ENCODE peak calls at places on chromosomes 3 and 15, in ten cellular contexts. L is IMR-90, S is body of pancreas, X is heart left ventricle, Y is colonic mucosa, D is cardiac muscle cell, B is left lung, Z is right atrium auricular region, O is H9, Q is PC-3. K is an unnamed sample. For H3K4me1, the result is how much of the 10 kb centered on the place peaks cover.

GRCh38 chr3:129929383-129929782 is 35.9 kb upstream of the TMCC1 start:
- DNase-seq in L (no peak), S (no peak), X (no peak), Y (no peak), D (no peak), B (no peak), Z (no peak), O (no peak), Q (no peak), K (no peak)

GRCh38 chr3:25744477-25744876 is 38.8 kb downstream of the NGLY1 start:
- DNase-seq in L (no peak), S (no peak), X (no peak), Y (no peak), D (no peak), B (no peak), Z (no peak), O (no peak), Q (no peak), K (no peak)

GRCh38 chr15:92623435-92623834 is 32.1 kb downstream of the FAM174B start:
- DNase-seq in L (no peak), S (peak), X (no peak), Y (no peak), D (no peak), B (no peak), Z (no peak), O (no peak), Q (no peak), K (no peak)

GRCh38 chr15:58038426-58039106 is 26.9 kb downstream of the ALDH1A2 start:
- DNase-seq in L (no peak), S (no peak), X (no peak), Y (peak), D (peak), B (no peak), Z (no peak), O (no peak), Q (peak), K (no peak)

GRCh38 chr3:137768361-137769320 is 4.5 kb downstream of the SOX14 start:
- DNase-seq in L (no peak), S (no peak), X (peak), Y (no peak), D (no peak), B (no peak), Z (no peak), O (peak), Q (no peak), K (no peak)

GRCh38 chr3:129310111-129310601 is 31.5 kb downstream of the HMCES start:
- DNase-seq in L (no peak), S (no peak), X (no peak), Y (no peak), D (no peak), B (no peak), Z (no peak), O (peak), Q (peak), K (no peak)

GRCh38 chr15:92343869-92344643 is 49.6 kb upstream of the ST8SIA2 start:
- DNase-seq in L (no peak), S (no peak), X (peak), Y (no peak), D (no peak), B (no peak), Z (no peak), O (peak), Q (no peak), K (no peak)

GRCh38 chr3:124565013-124565412 is 165.2 kb upstream of the UMPS start:
- DNase-seq in L (peak), S (peak), X (peak), Y (peak), D (peak), B (peak), Z (peak), O (peak), Q (peak), K (no peak)

GRCh38 chr15:67521770-67522568 is 1.0 kb downstream of the C15orf61 start:
- DNase-seq in L (peak), S (no peak), X (no peak), Y (no peak), D (peak), B (no peak), Z (no peak), O (no peak), Q (peak), K (no peak)

GRCh38 chr3:6878731-6879130 is 17.8 kb downstream of the GRM7 start:
- DNase-seq in L (no peak), S (no peak), X (no peak), Y (no peak), D (no peak), B (no peak), Z (no peak), O (no peak), Q (no peak), K (no peak)

GRCh38 chr3:38645076-38645475 is 4.4 kb downstream of the SCN5A start:
- DNase-seq in L (no peak), S (no peak), X (no peak), Y (no peak), D (no peak), B (no peak), Z (peak), O (no peak), Q (no peak), K (peak)

GRCh38 chr3:49112262-49112661 is 7.7 kb upstream of the QARS1 start:
- DNase-seq in L (no peak), S (no peak), X (no peak), Y (no peak), D (no peak), B (no peak), Z (no peak), O (no peak), Q (no peak), K (no peak)

DNA sequence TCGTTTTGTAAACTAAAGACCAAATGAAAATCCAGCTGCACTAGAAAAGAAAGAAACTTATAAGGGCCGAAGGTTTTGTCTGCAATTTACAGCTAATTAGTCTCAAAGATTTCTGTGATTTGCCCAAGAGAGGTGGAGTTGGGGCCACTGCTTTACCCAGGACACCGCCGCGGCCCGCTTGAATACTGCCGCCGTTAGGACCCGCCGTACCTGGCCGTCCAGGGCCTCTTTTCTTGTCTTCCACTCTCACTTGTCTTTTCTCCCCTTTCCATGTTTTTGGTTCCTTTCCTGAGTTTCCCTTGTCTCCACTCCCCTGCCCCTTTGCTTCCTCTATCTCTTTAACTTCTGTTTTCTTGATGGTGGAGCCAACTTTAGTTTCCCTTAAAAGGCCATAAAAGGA is 15.7 kb upstream of the CCNL1 start:
- DNase-seq in L (no peak), S (peak), X (no peak), Y (peak), D (no peak), B (no peak), Z (no peak), O (no peak), Q (no peak), K (no peak)
- H3K4me1 ChIP-seq in L (under half), S (under half), X (under half), Y (under half), D (under half), B (under half), Z (under half), O (under half), Q (under half), K (under half)

DNA sequence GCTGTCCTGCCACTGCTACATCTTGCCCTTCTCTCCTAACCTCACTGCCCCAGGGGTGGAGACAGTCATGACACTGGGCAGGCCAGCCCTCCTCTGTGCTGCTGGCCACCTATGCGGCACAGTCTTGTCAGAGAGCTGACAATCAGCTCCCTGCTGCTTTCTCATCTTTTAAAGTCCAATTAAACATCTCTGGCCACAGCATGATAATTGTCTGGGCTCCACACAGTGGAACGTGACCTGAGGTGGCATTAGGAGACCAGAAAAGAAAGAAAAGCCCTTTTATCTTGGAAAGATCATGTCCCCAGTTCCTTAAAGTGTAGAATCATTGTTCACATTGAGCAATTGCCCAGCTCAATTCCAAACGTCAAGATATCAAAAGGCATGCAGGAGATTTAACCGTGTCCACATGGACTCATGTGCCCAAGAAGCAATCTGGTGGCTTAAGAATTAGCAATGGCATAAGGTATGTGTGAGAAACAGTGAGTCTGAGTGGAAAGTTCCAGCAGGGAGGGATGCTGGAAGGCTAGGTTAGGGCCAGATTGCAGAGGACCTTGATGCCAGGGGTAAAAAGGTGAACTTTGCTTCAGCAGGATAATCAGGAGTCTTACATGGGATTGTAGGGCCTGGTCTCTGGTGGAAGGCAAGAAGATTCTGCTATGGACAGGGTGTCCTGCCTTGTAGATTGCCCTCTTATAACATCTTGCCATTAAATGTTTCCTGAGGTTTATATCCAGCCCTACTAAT is 15.3 kb upstream of the CACNA1D start:
- DNase-seq in L (no peak), S (no peak), X (no peak), Y (peak), D (no peak), B (no peak), Z (no peak), O (no peak), Q (no peak), K (no peak)
- H3K27ac ChIP-seq in L (no peak), S (peak), X (no peak), Y (peak), D (no peak), B (no peak), Z (no peak), O (no peak), Q (no peak), K (no peak)

DNA sequence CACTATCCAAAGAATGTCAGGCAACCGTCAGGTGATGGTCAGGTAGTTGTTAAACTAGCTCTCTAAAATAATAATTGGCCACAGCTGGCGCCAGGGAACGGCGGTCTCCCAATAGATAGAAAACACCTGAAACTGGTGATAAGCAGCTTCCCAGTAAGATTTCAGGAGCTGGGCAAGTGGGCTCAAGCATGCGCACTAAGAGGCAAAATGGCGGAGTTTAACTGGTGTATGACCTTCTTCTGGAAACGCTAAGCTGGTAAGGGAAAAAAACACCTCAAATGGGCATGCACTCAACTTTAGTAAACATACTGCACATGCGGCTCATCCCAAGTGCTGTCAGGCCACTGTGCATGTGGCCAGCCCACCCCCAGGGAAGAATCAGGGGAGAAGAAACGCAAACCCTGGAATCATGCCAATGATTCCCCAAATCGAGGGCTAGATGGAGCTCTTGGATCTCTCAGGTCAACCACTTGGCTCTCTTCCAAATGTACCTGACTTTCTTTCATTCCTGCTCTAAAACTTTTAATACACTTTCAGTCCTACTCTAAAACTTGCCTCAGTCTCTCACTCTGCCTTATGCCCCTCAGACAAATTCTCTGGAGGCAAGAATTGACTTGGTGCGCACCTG is 195.0 kb downstream of the ZNF621 start:
- DNase-seq in L (no peak), S (peak), X (no peak), Y (no peak), D (peak), B (no peak), Z (no peak), O (peak), Q (peak), K (no peak)
- TF ChIP-seq CTCF in L (no peak), S (peak), X (peak), Y (peak), D (no peak), B (no peak), Z (no peak), O (peak), Q (peak), K (no peak)

DNA sequence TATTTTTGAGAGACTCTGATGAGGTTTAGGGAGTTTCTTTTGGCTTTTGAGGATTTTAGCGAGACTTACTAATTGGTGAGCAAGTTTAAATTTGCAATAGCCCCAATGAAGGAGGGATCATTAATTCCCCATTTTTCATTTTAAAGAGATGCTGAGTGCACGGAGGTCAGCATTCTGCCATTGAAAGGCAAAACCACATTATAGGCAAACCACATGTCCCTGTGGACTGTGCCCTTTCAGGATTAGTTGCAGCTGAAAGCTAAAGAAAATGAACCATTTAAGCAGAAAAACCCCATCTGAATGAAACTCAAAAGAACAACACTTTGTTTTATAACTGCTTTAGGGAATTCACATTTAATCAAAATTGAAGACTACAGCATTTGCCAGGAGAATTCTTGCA is 246.5 kb downstream of the PDZRN3 start:
- DNase-seq in L (no peak), S (no peak), X (no peak), Y (no peak), D (no peak), B (no peak), Z (no peak), O (no peak), Q (no peak), K (no peak)
- H3K4me1 ChIP-seq in L (under half), S (under half), X (under half), Y (under half), D (under half), B (under half), Z (under half), O (under half), Q (under half), K (under half)

GRCh38 chr3:189822726-189823125 is 191.5 kb downstream of the TP63 start:
- DNase-seq in L (no peak), S (no peak), X (no peak), Y (no peak), D (no peak), B (no peak), Z (no peak), O (no peak), Q (no peak), K (no peak)
- H3K27ac ChIP-seq in L (no peak), S (no peak), X (no peak), Y (no peak), D (no peak), B (no peak), Z (no peak), O (no peak), Q (no peak), K (peak)

GRCh38 chr3:3015472-3016089 is 94.6 kb downstream of the IL5RA start:
- DNase-seq in L (peak), S (no peak), X (no peak), Y (peak), D (peak), B (no peak), Z (no peak), O (no peak), Q (peak), K (no peak)
- TF ChIP-seq CTCF in L (peak), S (peak), X (peak), Y (peak), D (peak), B (peak), Z (no peak), O (peak), Q (peak), K (no peak)

K was measured in vagina.